ENCODE peak calls at places on chromosome 20, in eight cellular contexts. V is lower lobe of right lung; B is pancreas; I is upper lobe of right lung; Z is CD8-positive, alpha-beta T cell; O is neural progenitor cell; X is sigmoid colon; T is CD8-positive, alpha-beta memory T cell. A is an unnamed sample.

GRCh38 chr20:4763776-4764525 is 42.2 kb downstream of the PRND start:
- DNase-seq in B (no peak), Z (no peak), O (no peak), T (no peak), X (no peak), V (no peak), I (no peak), A (no peak)

GRCh38 chr20:41268917-41269652 is 48.4 kb downstream of the ZHX3 start:
- DNase-seq in X (no peak), O (no peak), T (no peak), V (no peak), Z (no peak), B (no peak), I (no peak), A (no peak)

GRCh38 chr20:35312348-35312747 is 20.1 kb upstream of the FAM83C start:
- DNase-seq in T (no peak), B (no peak), X (no peak), V (no peak), Z (no peak), I (no peak), O (no peak), A (no peak)

GRCh38 chr20:55584964-55585363 is 420.4 kb downstream of the CBLN4 start:
- DNase-seq in V (no peak), Z (no peak), X (no peak), B (no peak), O (no peak), T (no peak), I (no peak), A (no peak)

GRCh38 chr20:32452776-32453466 is 94.8 kb downstream of the ASXL1 start:
- DNase-seq in O (no peak), Z (no peak), T (peak), I (peak), V (no peak), B (peak), X (no peak), A (no peak)

GRCh38 chr20:49400410-49400809 is 82.1 kb downstream of the KCNB1 start:
- DNase-seq in I (no peak), X (peak), T (no peak), V (no peak), B (no peak), O (no peak), Z (no peak), A (no peak)

GRCh38 chr20:47126374-47126705 is 230.2 kb downstream of the ZMYND8 start:
- DNase-seq in B (no peak), Z (no peak), X (no peak), O (no peak), I (no peak), V (no peak), T (no peak), A (no peak)

GRCh38 chr20:41895216-41895615 is 277.0 kb upstream of the CHD6 start:
- DNase-seq in B (no peak), X (no peak), V (no peak), I (no peak), Z (no peak), T (no peak), O (no peak), A (no peak)

GRCh38 chr20:4633780-4634179 is 87.9 kb upstream of the PRND start:
- DNase-seq in I (no peak), Z (no peak), B (no peak), T (no peak), O (no peak), V (no peak), X (no peak), A (no peak)

GRCh38 chr20:14219801-14220461 is 117.5 kb downstream of the FLRT3 start:
- DNase-seq in V (no peak), I (peak), Z (no peak), T (no peak), O (no peak), B (no peak), X (peak), A (no peak)

GRCh38 chr20:43715044-43715443 is 11.8 kb downstream of the GTSF1L start:
- DNase-seq in T (no peak), O (no peak), B (no peak), X (no peak), I (no peak), Z (no peak), V (no peak), A (no peak)

DNA sequence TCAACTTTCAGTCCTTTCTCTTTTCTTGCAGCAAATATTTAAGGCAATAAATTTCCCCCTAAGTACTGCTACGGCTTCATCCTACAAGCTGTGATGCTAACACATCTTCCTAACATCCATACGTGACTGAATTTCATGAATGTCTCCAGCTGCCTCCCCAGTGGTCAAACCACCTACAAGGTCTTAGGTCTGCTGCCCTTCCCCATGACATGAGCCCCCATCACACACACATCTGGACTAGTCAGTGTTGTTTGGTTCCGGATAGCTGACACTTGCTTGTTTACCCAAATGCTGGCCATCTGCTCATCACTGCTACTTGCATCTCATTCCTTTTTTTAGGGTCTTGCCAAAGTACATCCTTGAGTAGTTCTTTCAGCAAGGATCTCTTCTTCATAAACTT is 14.6 kb downstream of the RRBP1 start:
- DNase-seq in T (no peak), Z (no peak), O (no peak), I (no peak), V (no peak), B (no peak), X (no peak), A (peak)
- H3K4me3 ChIP-seq in T (no peak), Z (no peak), O (no peak), I (no peak), V (no peak), B (no peak), X (no peak), A (no peak)

GRCh38 chr20:61991476-61991875 is 74.2 kb downstream of the TAF4 start:
- DNase-seq in O (no peak), Z (no peak), T (no peak), B (no peak), I (no peak), X (no peak), V (no peak), A (no peak)
- H3K27ac ChIP-seq in O (no peak), Z (no peak), T (no peak), B (no peak), I (no peak), X (no peak), V (no peak), A (no peak)

GRCh38 chr20:34268145-34268544 is 26.9 kb downstream of the ASIP start:
- DNase-seq in V (no peak), B (no peak), I (no peak), Z (no peak), T (no peak), X (peak), O (no peak), A (no peak)

GRCh38 chr20:34269996-34270627 is 28.9 kb downstream of the ASIP start:
- DNase-seq in T (no peak), B (no peak), X (no peak), Z (no peak), V (no peak), I (no peak), O (no peak), A (no peak)

GRCh38 chr20:34264141-34264540 is 22.9 kb downstream of the ASIP start:
- DNase-seq in B (no peak), V (no peak), I (no peak), O (no peak), X (no peak), T (no peak), Z (no peak), A (no peak)

GRCh38 chr20:34271961-34272360 is 30.7 kb downstream of the ASIP start:
- DNase-seq in O (no peak), X (no peak), I (no peak), Z (no peak), T (no peak), V (no peak), B (no peak), A (no peak)

DNA sequence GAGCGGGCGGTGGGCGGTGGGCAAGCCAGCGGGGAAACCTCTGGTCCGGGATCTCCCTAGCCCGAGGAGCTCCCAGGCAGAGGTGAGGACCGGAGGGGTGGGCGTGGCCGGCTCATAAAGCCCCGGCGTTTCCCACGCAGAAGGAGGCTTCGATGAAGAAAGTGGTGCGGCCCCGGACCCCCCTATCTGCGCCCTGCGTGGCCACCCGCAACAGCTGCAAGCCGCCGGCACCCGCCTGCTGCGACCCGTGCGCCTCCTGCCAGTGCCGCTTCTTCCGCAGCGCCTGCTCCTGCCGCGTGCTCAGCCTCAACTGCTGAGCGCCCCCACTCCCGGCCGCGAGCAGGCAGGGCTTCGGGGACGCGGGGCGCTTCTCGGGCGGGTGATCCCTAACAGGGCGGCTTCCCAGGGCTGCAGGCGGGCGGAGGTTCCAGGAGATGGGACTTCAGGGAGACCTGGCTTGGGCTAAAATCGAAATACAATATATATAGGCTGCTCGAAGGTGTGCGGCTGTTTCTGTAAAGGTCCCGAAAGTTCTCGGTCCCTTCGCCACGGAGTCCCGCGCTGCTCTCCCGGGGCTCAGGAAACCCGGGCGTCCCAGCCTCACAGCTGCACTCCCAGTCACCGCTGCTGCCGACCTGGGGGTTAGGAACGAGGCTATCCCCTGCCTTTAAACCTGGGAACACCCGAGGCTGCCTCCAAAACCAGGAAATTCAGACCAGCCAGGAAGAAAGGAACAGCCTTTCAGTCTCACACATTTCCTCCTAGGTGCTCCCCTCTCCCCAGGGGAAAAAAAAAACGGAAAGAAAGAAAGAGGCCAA is 27.8 kb downstream of the ASIP start:
- DNase-seq in O (peak), B (peak), Z (peak), I (peak), T (no peak), X (no peak), V (peak), A (no peak)
- H3K4me3 ChIP-seq in O (peak), B (peak), Z (peak), I (peak), T (no peak), X (no peak), V (peak), A (peak)

GRCh38 chr20:53579266-53579580 is 14.4 kb downstream of the ZNF217 start:
- DNase-seq in Z (no peak), B (no peak), X (no peak), O (no peak), I (no peak), V (no peak), T (no peak), A (no peak)
- H3K27ac ChIP-seq in Z (peak), B (peak), X (peak), O (no peak), I (peak), V (peak), T (peak), A (peak)

GRCh38 chr20:58042626-58043025 is 185.8 kb downstream of the ANKRD60 start:
- DNase-seq in O (no peak), X (no peak), B (no peak), V (no peak), Z (no peak), T (no peak), I (no peak), A (no peak)
- H3K4me3 ChIP-seq in O (no peak), X (no peak), B (no peak), V (no peak), Z (no peak), T (no peak), I (no peak), A (no peak)

DNA sequence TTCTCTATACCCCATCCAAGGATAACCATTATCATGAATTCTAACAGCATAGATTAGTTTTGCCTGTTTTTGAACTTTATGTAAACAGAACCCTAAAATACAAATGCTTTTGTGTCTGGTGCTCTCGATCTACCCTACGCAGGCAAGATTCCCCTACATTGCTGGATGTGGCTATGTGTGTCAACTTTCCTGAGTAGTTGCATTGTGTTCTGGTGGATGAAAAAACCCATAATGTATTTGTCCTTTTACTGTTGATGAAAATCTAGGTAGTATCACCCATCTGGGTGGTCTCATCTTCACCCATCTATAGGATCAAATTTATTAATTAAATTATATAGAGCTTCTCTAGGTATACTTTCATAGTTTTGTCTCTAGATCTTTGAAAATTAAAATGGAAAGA is 211.7 kb downstream of the ANKRD60 start:
- DNase-seq in I (no peak), B (no peak), Z (no peak), X (no peak), V (no peak), T (no peak), O (no peak), A (no peak)
- H3K27ac ChIP-seq in I (no peak), B (peak), Z (no peak), X (peak), V (no peak), T (no peak), O (no peak), A (no peak)

GRCh38 chr20:62358171-62358719 is 8.9 kb downstream of the LAMA5 start:
- DNase-seq in B (peak), V (no peak), T (no peak), X (peak), O (no peak), Z (no peak), I (no peak), A (no peak)
- H3K4me3 ChIP-seq in B (no peak), V (peak), T (no peak), X (no peak), O (no peak), Z (no peak), I (peak), A (peak)

DNA sequence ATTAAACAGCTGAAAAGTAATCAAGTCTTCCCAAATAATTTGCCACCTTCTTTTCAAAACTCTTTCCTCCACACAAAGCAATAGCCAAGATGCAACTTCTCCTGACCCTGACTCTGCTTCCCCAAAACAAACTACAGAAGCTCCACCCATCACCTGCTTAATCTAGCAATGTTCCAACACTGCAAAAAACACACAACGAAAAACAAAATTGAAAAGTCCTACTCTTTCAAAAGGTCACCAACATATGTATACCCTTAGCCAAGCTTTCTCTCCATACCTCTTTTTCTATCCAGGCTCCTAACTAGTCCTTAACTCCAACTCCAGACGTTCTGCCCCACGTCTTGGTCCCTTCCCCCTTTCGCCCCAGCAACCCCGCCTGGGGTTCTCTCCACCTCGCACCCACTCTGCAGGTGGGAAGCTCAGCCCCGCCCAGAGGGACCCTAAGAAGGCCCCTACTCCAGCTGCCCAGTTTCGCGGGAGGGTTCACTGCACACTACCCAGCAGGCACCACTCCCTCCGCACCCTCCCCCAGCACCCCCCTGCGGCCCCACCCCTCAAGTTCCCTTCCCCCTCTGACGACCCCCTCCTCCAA is 717 bp downstream of the CSNK2A1 start:
- DNase-seq in I (peak), O (peak), Z (peak), X (no peak), T (peak), V (peak), B (peak), A (no peak)
- H3K27ac ChIP-seq in I (peak), O (peak), Z (peak), X (peak), T (peak), V (peak), B (no peak), A (peak)

DNA sequence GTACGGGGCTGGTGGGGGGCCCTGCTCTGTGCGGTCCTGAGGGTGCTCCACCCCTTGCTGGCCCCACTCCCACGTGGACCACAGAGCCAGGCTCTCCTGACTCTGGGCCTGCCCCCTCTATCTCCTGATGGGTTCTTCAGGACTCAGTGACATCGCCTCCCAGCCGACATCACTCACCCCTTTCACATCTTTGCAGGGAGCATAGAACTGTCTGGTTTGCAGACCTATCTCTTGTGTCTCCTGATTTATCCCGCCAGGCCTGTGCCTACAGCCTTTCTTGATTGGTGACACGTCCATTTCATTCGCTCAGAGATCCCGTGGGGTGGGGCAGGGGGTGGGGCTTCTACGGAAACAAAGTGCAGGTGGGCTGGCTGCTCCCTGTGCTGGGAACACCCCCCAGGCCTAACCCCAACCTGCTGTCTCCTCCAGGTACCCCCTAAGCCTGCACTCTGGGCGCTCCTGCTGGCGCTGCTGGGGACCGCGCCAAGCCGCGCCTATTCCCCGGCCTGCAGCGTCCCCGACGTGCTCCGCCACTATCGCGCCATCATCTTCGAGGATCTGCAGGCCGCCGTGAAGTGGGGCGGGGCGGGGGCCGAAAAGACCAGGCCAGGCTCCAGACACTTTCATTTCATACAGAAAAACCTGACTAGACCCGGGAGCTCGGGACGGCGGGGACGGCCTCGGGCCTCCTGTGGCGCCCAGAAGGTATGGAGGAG is 1.7 kb downstream of the C20orf204 start:
- DNase-seq in T (no peak), Z (no peak), V (no peak), I (no peak), X (no peak), O (no peak), B (peak), A (no peak)
- H3K4me3 ChIP-seq in T (no peak), Z (peak), V (peak), I (peak), X (no peak), O (peak), B (peak), A (peak)

DNA sequence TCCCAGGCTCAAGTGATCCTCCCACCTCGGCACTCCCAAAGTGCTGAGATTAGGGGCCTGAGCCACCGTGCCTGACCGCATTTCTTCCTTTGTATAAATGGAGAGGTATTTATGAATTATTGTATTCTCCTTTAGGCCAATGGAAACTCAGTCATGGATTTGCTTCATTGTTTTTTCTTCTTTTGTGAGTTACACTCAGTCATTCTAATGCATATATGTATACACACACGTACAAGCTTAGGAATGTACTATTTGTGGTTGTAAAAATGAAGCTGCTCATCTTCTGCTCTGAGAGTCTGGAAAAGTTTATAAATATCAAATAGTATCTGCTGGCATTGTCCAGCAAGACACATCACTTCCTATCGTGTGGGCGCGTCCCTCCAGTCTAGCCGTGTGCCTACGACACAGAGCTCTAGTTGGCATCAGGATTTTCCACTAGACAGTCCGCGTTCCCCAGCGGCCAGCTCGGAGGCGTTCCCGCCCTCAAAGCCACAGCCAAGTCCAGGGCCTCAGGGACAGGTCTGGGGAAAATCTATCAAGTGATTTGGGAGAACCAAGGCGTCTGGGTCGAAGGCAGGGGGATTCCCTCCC is 215.2 kb downstream of the NFATC2 start:
- DNase-seq in O (no peak), T (no peak), Z (no peak), B (no peak), X (no peak), I (no peak), V (no peak), A (peak)
- H3K27ac ChIP-seq in O (no peak), T (no peak), Z (no peak), B (no peak), X (no peak), I (no peak), V (no peak), A (no peak)